ENCODE peak calls at places on chromosomes 13 and 19, in four cellular contexts. T is body of pancreas, K is heart right ventricle, F is IMR-90. X is an unnamed sample.

GRCh38 chr19:43606569-43607229 is 5.2 kb upstream of the SRRM5 start:
- DNase-seq in T (no peak), K (no peak), F (no peak), X (no peak)

GRCh38 chr13:45162821-45163220 is 38.0 kb downstream of the KCTD4 start:
- DNase-seq in T (no peak), K (no peak), F (peak; percentile 95), X (peak; percentile 56)

GRCh38 chr19:51352783-51353360 is 10.9 kb upstream of the VSIG10L start:
- DNase-seq in T (no peak), K (no peak), F (no peak), X (no peak)

GRCh38 chr13:45205124-45205523 is 4.3 kb upstream of the KCTD4 start:
- DNase-seq in T (no peak), K (no peak), F (no peak), X (no peak)

GRCh38 chr19:44889830-44890365 is 1.2 kb upstream of the TOMM40 start:
- DNase-seq in T (no peak), K (no peak), F (no peak), X (no peak)

GRCh38 chr19:47176627-47177090 is 46.0 kb downstream of the SAE1 start:
- DNase-seq in T (no peak), K (no peak), F (peak; percentile 98), X (no peak)

GRCh38 chr19:50739132-50739746 is 16.1 kb downstream of the CLEC11A start:
- DNase-seq in T (no peak), K (no peak), F (no peak), X (no peak)

GRCh38 chr19:46862974-46863632 is 2.3 kb downstream of the ARHGAP35 start:
- DNase-seq in T (no peak), K (no peak), F (no peak), X (no peak)

GRCh38 chr13:89571676-89572075 is 1775.8 kb upstream of the MIR17HG start:
- DNase-seq in T (no peak), K (no peak), F (no peak), X (no peak)

GRCh38 chr19:5003781-5004180 is 34.9 kb downstream of the KDM4B start:
- DNase-seq in T (no peak), K (no peak), F (no peak), X (no peak)

GRCh38 chr19:3406571-3407111 is 40.3 kb downstream of the NFIC start:
- DNase-seq in T (no peak), K (no peak), F (no peak), X (no peak)

GRCh38 chr13:76148926-76149325 is 512.8 kb downstream of the LMO7 start:
- DNase-seq in T (no peak), K (no peak), F (peak; percentile 93), X (no peak)

GRCh38 chr19:14090509-14091085 is at the start of gene SAMD1:
- DNase-seq in T (peak; percentile 94), K (peak; percentile 93), F (peak; percentile 83), X (no peak)

GRCh38 chr19:36120984-36121358 is 5.7 kb downstream of the TBCB start:
- DNase-seq in T (no peak), K (no peak), F (no peak), X (no peak)

GRCh38 chr13:93039131-93039530 is 187.5 kb upstream of the GPC6 start:
- DNase-seq in T (no peak), K (no peak), F (peak; percentile 67), X (no peak)

GRCh38 chr19:38263696-38264485 is 482 bp upstream of the SPINT2 start:
- DNase-seq in T (peak; percentile 97), K (no peak), F (peak; percentile 45), X (no peak)

X was measured in keratinocyte.